ENCODE peak calls at places on chromosome 7, in seven cellular contexts. N is fibroblast of lung, I is GM23338, A is H1, T is IMR-90, Q is mammary epithelial cell, C is hepatocyte. M is an unnamed sample. For H3K4me1, the result is how much of the 10 kb centered on the place peaks cover.

GRCh38 chr7:18975276-18975675 is 142.2 kb downstream of the TWIST1 start:
- DNase-seq in A (no peak), C (no peak), N (no peak), T (no peak), I (no peak), Q (no peak), M (no peak)

GRCh38 chr7:34066411-34066810 is 161.1 kb downstream of the BMPER start:
- DNase-seq in A (no peak), I (no peak), N (no peak), C (no peak), T (no peak), Q (no peak), M (no peak)

GRCh38 chr7:16811555-16811954 is 6.8 kb upstream of the AGR2 start:
- DNase-seq in C (peak), Q (peak), A (no peak), I (no peak), T (peak), N (peak), M (peak)

GRCh38 chr7:48089415-48089975 is 430 bp downstream of the UPP1 start:
- DNase-seq in C (peak), N (peak), I (peak), Q (no peak), T (no peak), A (no peak), M (no peak)

GRCh38 chr7:53800746-53801145 is 741.4 kb upstream of the VSTM2A start:
- DNase-seq in N (no peak), T (no peak), C (no peak), A (no peak), I (no peak), Q (no peak), M (no peak)

GRCh38 chr7:129947001-129947400 is 5.8 kb downstream of the UBE2H start:
- DNase-seq in T (no peak), I (no peak), Q (no peak), C (no peak), N (peak), A (no peak), M (no peak)

GRCh38 chr7:106071356-106071998 is 40.6 kb downstream of the SYPL1 start:
- DNase-seq in N (peak), T (no peak), I (no peak), C (no peak), Q (no peak), A (no peak), M (no peak)

GRCh38 chr7:39560997-39561396 is 5.2 kb upstream of the YAE1 start:
- DNase-seq in A (no peak), T (no peak), C (no peak), Q (no peak), I (peak), N (no peak), M (no peak)

GRCh38 chr7:116500071-116500853 is 724 bp downstream of the CAV2 start:
- DNase-seq in C (peak), T (peak), I (peak), Q (peak), A (no peak), N (peak), M (peak)

GRCh38 chr7:4613855-4614548 is 68.1 kb upstream of the FOXK1 start:
- DNase-seq in A (no peak), C (peak), T (peak), N (peak), Q (peak), I (no peak), M (peak)

GRCh38 chr7:166370-167060 is 25.9 kb upstream of the FAM20C start:
- DNase-seq in A (no peak), I (no peak), N (no peak), Q (no peak), C (peak), T (no peak), M (no peak)

GRCh38 chr7:143988986-143989745 is 11.0 kb upstream of the OR6B1 start:
- DNase-seq in I (no peak), N (peak), A (no peak), T (peak), C (no peak), Q (no peak), M (peak)

GRCh38 chr7:87058739-87059524 is 522 bp downstream of the ELAPOR2 start:
- DNase-seq in T (no peak), N (no peak), I (peak), C (peak), Q (no peak), A (no peak), M (no peak)

GRCh38 chr7:90611115-90611514 is 15.0 kb downstream of the CDK14 start:
- DNase-seq in I (no peak), Q (no peak), C (no peak), T (no peak), N (peak), A (no peak), M (peak)

GRCh38 chr7:1707756-1708611 is 37.9 kb downstream of the ELFN1 start:
- DNase-seq in A (peak), I (no peak), C (no peak), N (no peak), Q (no peak), T (no peak), M (no peak)

GRCh38 chr7:2066251-2066919 is 166.4 kb downstream of the MAD1L1 start:
- DNase-seq in T (no peak), N (no peak), I (no peak), A (no peak), Q (no peak), C (no peak), M (no peak)

GRCh38 chr7:84677386-84677785 is 482.8 kb upstream of the SEMA3A start:
- DNase-seq in N (no peak), A (no peak), I (no peak), Q (peak), C (no peak), T (no peak), M (no peak)

DNA sequence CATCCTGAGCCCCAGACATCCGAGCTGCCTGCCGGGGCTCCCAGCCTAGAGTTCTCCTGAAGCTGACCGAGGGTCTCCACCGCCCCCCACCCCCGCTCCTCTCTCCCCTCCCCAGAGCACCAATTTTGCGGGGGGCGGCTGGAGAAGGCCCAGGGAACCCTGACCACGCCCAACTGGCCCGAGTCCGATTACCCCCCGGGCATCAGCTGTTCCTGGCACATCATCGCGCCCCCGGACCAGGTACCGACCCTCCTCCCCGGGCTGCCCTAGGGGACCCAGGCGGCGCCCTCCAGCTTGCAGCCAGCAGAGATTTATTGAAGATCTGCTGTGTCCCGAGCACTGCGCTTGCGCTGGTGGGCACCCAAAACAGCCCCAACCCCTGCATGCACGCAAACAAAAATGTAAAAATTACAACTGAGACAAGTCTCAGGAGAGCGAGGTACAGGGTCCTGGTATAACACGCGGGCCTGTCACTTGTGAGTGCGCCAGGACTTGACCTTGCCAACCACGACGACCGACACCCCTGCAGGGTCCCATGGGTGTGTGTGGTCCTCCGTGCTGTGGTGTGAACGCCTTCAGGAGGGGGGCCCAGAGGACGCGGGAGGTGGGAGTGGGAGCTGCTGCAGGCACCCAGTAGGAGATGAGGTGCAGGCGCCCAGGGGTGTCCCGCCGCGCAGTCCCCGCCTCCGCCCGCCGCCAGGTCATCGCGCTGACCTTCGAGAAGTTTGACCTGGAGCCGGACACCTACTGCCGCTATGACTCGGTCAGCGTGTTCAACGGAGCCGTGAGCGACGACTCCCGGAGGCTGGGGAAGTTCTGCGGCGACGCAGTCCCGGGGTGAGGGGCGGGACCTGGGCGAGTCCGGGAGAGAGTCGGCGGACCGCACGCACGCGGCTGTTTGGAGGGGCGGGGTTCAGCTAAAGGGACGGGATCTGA is 3.1 kb downstream of the PCOLCE start:
- DNase-seq in C (peak), T (no peak), I (peak), A (peak), N (no peak), Q (no peak), M (no peak)
- H3K27ac ChIP-seq in C (peak), T (no peak), I (no peak), A (no peak), N (no peak), Q (no peak), M (no peak)

DNA sequence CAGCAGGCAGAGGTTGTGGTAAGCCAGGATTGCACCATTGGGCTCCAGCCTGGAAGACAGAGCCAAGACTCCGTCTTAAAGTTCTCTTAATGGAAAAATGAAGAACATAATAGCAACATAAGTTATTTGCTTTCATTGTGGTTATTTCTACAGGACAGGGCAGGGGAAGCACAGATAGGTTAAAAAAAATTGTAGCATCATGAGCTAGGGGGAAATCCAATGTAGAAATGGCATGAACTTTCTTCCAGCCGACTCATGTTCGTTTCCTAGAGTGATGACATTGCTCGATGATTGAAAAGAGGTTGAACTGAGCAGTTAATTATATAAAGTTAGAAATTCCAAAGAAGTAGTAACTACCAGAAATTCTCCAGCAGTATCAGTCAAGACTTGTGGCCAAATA is 65.0 kb downstream of the DAGLB start:
- DNase-seq in C (no peak), A (no peak), N (no peak), T (no peak), Q (no peak), I (no peak), M (no peak)
- H3K4me1 ChIP-seq in C (under half), A (under half), N (under half), T (under half), Q (under half), I (half or more), M (under half)

DNA sequence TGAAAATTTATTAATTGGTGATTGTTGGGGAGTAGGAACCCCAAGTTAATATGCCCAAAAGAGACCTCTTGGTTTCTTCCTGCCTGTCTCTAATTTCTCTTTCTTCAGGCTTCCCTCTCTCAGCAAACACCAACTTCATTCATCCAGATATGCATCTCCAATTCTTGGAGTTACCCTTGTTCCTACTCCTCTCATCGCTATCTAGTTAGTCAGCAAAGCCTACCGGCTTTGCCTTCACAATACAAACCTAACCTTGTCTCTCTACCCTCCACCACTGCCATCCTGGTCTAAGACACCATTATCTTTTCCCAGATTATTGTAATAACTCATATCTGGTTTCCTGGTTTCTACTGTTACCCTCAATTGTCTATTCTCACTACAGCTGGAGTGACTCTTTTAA is 47.9 kb downstream of the MRPL32 start:
- DNase-seq in I (no peak), C (no peak), T (no peak), N (no peak), Q (no peak), A (no peak), M (no peak)
- H3K4me2 ChIP-seq in I (no peak), C (no peak), T (no peak), N (no peak), Q (no peak), A (no peak), M (no peak)

GRCh38 chr7:27917119-27917518 is 177.2 kb downstream of the TAX1BP1 start:
- DNase-seq in Q (peak), N (no peak), T (no peak), I (no peak), A (no peak), C (no peak), M (no peak)
- H3K27ac ChIP-seq in Q (no peak), N (no peak), T (no peak), I (no peak), A (no peak), C (no peak), M (no peak)

GRCh38 chr7:44998153-44998871 is 1.7 kb upstream of the CCM2 start:
- DNase-seq in I (no peak), T (no peak), C (no peak), A (no peak), N (no peak), Q (no peak), M (no peak)
- H3K4me1 ChIP-seq in I (under half), T (under half), C (under half), A (under half), N (under half), Q (under half), M (under half)

GRCh38 chr7:66634816-66635215 is 6.1 kb downstream of the KCTD7 start:
- DNase-seq in C (no peak), T (no peak), N (no peak), A (no peak), Q (no peak), I (no peak), M (no peak)
- H3K4me2 ChIP-seq in C (no peak), T (no peak), N (no peak), A (no peak), Q (no peak), I (no peak), M (no peak)

M was measured in astrocyte.